ENCODE peak calls at places on chromosomes 4 and X, in four cellular contexts. H is transverse colon, E is thyroid gland, P is spleen. O is an unnamed sample.

GRCh38 chr4:105280338-105280809 is 133.7 kb downstream of the TET2 start:
- DNase-seq in H (no peak), E (no peak), P (no peak), O (no peak)

GRCh38 chrX:1492421-1493012 is 39.8 kb upstream of the ASMTL start:
- DNase-seq in H (no peak), E (no peak), P (peak; percentile 58), O (no peak)

GRCh38 chr4:32037391-32037790 is 1317.2 kb downstream of the PCDH7 start:
- DNase-seq in H (no peak), E (no peak), P (no peak), O (no peak)

GRCh38 chrX:114905251-114905650 is 112.2 kb downstream of the IL13RA2 start:
- DNase-seq in H (no peak), E (no peak), P (no peak), O (no peak)

GRCh38 chr4:153573881-153574807 is 108.0 kb downstream of the TMEM131L start:
- DNase-seq in H (peak; percentile 69), E (peak; percentile 60), P (peak; percentile 83), O (no peak)

GRCh38 chr4:123606336-123606735 is 209.7 kb downstream of the SPRY1 start:
- DNase-seq in H (no peak), E (no peak), P (no peak), O (no peak)

GRCh38 chr4:132565542-132565941 is 583.6 kb upstream of the PCDH10 start:
- DNase-seq in H (no peak), E (no peak), P (no peak), O (no peak)

GRCh38 chr4:74884282-74884681 is 48.6 kb upstream of the PARM1 start:
- DNase-seq in H (no peak), E (no peak), P (no peak), O (no peak)

GRCh38 chr4:34293459-34293858 is 1950.9 kb downstream of the ARAP2 start:
- DNase-seq in H (no peak), E (no peak), P (no peak), O (no peak)

GRCh38 chr4:41432889-41433288 is 105.1 kb upstream of the LIMCH1 start:
- DNase-seq in H (no peak), E (no peak), P (no peak), O (no peak)

GRCh38 chrX:137549073-137549472 is 16.9 kb upstream of the ZIC3 start:
- DNase-seq in H (no peak), E (no peak), P (no peak), O (no peak)

GRCh38 chrX:121987163-121987562 is 939.8 kb downstream of the GLUD2 start:
- DNase-seq in H (no peak), E (no peak), P (no peak), O (no peak)

GRCh38 chr4:147017081-147017480 is 71.4 kb upstream of the TTC29 start:
- DNase-seq in H (no peak), E (no peak), P (no peak), O (no peak)

GRCh38 chr4:143225167-143225566 is 40.5 kb downstream of the USP38 start:
- DNase-seq in H (no peak), E (no peak), P (no peak), O (no peak)

GRCh38 chrX:68354869-68355628 is 78.2 kb downstream of the OPHN1 start:
- DNase-seq in H (no peak), E (no peak), P (no peak), O (no peak)

GRCh38 chrX:11412715-11413623 is 119.8 kb downstream of the AMELX start:
- DNase-seq in H (no peak), E (peak; percentile 24), P (no peak), O (no peak)

GRCh38 chr4:154626793-154627484 is 14.5 kb upstream of the FGG start:
- DNase-seq in H (peak; percentile 38), E (peak; percentile 82), P (peak; percentile 86), O (no peak)

GRCh38 chr4:157075811-157076577 is at the start of gene GLRB:
- DNase-seq in H (no peak), E (peak; percentile 32), P (peak; percentile 74), O (no peak)

GRCh38 chrX:118448273-118448783 is 47.3 kb upstream of the DOCK11 start:
- DNase-seq in H (no peak), E (no peak), P (no peak), O (no peak)

GRCh38 chr4:81030617-81031388 is at the start of gene BMP3:
- DNase-seq in H (peak; percentile 73), E (peak; percentile 4), P (peak; percentile 73), O (no peak)

GRCh38 chrX:13167444-13168207 is 123.2 kb upstream of the FAM9C start:
- DNase-seq in H (no peak), E (no peak), P (no peak), O (no peak)

GRCh38 chr4:113646456-113646809 is 115.1 kb downstream of the CAMK2D start:
- DNase-seq in H (peak; percentile 63), E (no peak), P (no peak), O (no peak)

GRCh38 chr4:56733352-56733751 is 52.3 kb upstream of the HOPX start:
- DNase-seq in H (no peak), E (no peak), P (no peak), O (no peak)

GRCh38 chrX:48897157-48897620 is 379 bp downstream of the TIMM17B start:
- DNase-seq in H (peak; percentile 85), E (peak; percentile 87), P (peak; percentile 89), O (no peak)

GRCh38 chrX:11053351-11053750 is 57.8 kb upstream of the HCCS start:
- DNase-seq in H (no peak), E (no peak), P (no peak), O (no peak)

GRCh38 chr4:153138736-153139135 is 65.5 kb upstream of the TRIM2 start:
- DNase-seq in H (no peak), E (no peak), P (no peak), O (no peak)

GRCh38 chr4:34732579-34732978 is 1511.7 kb downstream of the ARAP2 start:
- DNase-seq in H (no peak), E (no peak), P (no peak), O (no peak)

GRCh38 chr4:158821228-158822009 is 52.6 kb downstream of the FNIP2 start:
- DNase-seq in H (no peak), E (no peak), P (no peak), O (no peak)

GRCh38 chr4:153725070-153725810 is 34.6 kb downstream of the RNF175 start:
- DNase-seq in H (no peak), E (no peak), P (no peak), O (no peak)

GRCh38 chr4:151806511-151806927 is 45.7 kb upstream of the GATB start:
- DNase-seq in H (no peak), E (no peak), P (no peak), O (no peak)

GRCh38 chrX:34557733-34558132 is 99.4 kb downstream of the TMEM47 start:
- DNase-seq in H (no peak), E (no peak), P (no peak), O (no peak)

GRCh38 chr4:185534850-185535761 is at the start of gene PDLIM3:
- DNase-seq in H (peak; percentile 58), E (peak; percentile 81), P (peak; percentile 75), O (no peak)

GRCh38 chr4:158042591-158043030 is 130.2 kb downstream of the GASK1B start:
- DNase-seq in H (no peak), E (no peak), P (no peak), O (no peak)

GRCh38 chr4:145178740-145179139 is 1.6 kb downstream of the OTUD4 start:
- DNase-seq in H (no peak), E (no peak), P (no peak), O (no peak)

GRCh38 chr4:121208571-121208970 is 44.5 kb upstream of the TNIP3 start:
- DNase-seq in H (no peak), E (no peak), P (no peak), O (no peak)

GRCh38 chr4:55475394-55476243 is 71.1 kb downstream of the CLOCK start:
- DNase-seq in H (no peak), E (no peak), P (no peak), O (no peak)

GRCh38 chrX:50700921-50701320 is 113.1 kb downstream of the SHROOM4 start:
- DNase-seq in H (no peak), E (no peak), P (no peak), O (no peak)

GRCh38 chr4:142558851-142559250 is 287.2 kb downstream of the INPP4B start:
- DNase-seq in H (no peak), E (peak; percentile 8), P (no peak), O (no peak)

DNA sequence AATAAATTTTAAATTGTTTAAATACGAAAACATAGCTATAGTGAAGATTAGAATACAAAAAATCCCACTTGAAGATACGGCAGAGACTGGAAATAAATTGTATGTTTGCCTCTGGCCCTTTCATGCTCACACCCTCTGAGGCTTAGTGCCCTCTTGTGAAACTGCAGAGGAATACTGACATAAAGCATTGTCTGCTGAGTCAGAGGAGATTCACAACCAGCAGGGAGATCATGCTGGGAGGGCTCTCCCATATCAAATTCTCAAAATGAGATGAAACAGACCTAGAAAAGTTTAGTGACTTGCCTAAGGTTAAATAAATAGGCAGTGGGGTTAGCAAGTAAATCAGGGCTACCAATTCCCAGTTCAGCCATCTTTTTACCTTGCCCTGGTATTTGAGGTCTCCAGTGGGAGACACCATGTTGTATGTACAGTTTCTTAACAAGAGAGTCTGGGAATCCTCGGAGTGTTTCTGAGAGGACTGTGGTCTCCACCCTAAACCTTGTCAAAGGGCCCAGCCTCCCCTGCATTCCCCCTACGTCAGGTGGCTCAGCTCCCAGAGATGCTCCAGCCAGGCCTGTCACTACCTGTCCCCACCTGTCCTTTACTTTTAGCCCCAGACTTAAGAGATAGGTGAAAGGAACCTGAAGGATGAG is 581.4 kb upstream of the DIPK2B start:
- DNase-seq in H (no peak), E (no peak), P (no peak), O (no peak)
- TF ChIP-seq CTCF in H (no peak), E (no peak), P (no peak), O (no peak)

GRCh38 chr4:7760228-7760627 is 179.4 kb downstream of the AFAP1 start:
- DNase-seq in H (no peak), E (no peak), P (peak; percentile 66), O (no peak)
- TF ChIP-seq POLR2A in H (no peak), E (no peak), P (no peak), O (no peak)

DNA sequence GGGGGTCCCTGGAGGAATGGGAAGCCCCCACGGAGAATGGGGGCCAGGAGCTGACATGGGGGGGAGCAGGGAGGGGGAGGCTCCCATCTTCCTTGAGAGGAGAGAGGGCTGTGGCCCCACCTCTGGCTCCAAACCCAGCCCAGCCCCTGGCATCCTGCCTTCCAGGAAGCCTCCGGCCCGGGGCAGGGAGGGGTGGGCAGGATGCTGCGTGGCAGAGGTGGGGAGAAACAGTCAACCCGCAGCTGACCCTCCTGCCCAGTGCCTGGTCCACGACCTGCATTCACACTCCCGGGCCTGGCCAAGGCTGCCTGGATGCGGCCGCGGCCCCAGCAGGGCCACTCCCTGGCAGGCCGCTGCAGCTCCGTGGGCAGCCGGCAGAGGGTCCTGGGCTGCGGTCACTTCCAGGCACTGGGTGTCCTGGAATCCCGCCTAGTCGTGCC is 39.0 kb downstream of the CPLX1 start:
- DNase-seq in H (no peak), E (no peak), P (peak; percentile 85), O (no peak)
- TF ChIP-seq CTCF in H (peak; percentile 17), E (no peak), P (peak; percentile 61), O (no peak)

DNA sequence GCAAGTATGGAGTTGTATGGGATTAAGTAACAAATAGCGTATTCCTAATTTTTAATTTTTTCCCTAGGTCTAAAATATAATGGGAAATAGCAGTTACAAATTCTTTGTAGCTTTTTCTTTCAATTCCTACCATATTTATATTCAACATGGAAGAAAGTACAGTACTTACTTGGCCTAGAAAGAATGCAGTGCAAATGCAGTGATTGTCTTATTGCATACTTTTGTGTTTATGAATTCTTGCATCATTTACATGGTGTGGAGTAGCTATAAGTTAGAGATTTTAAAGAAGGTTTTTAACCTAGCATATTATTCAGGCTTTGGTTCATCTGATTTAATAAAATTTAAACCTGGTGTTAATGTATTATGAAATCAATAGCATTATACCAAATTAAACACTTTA is 263.3 kb downstream of the BMPR1B start:
- DNase-seq in H (no peak), E (no peak), P (no peak), O (no peak)
- TF ChIP-seq POLR2A in H (no peak), E (no peak), P (no peak), O (no peak)